ENCODE peak calls at places on chromosomes 1 and 21, in six cellular contexts. One of them, this sample, is unnamed.

GRCh38 chr21:33578959-33579542 is 9.4 kb downstream of the DONSON start:
- DNase-seq in NCI-H1105 treated with DMSO at 0.1 percent for 48 hours: no peak
- DNase-seq in H54: no peak
- DNase-seq in activated naive CD8-positive, alpha-beta T cell treated with anti-CD3 and anti-CD28 coated beads, Interleukin-2, amount 50 U/mL, for 16 hours: no peak
- DNase-seq in caudate nucleus: no peak
- DNase-seq in CD8-positive, alpha-beta T cell: no peak
- DNase-seq in this sample: no peak

GRCh38 chr1:10815863-10816195 is 19.4 kb upstream of the CASZ1 start:
- DNase-seq in NCI-H1105 treated with DMSO at 0.1 percent for 48 hours: no peak
- DNase-seq in caudate nucleus: no peak
- DNase-seq in H54: no peak
- DNase-seq in CD8-positive, alpha-beta T cell: no peak
- DNase-seq in activated naive CD8-positive, alpha-beta T cell treated with anti-CD3 and anti-CD28 coated beads, Interleukin-2, amount 50 U/mL, for 16 hours: no peak
- DNase-seq in this sample: no peak

GRCh38 chr1:110380667-110381283 is 10.1 kb downstream of the SLC16A4 start:
- DNase-seq in caudate nucleus: no peak
- DNase-seq in NCI-H1105 treated with DMSO at 0.1 percent for 48 hours: no peak
- DNase-seq in CD8-positive, alpha-beta T cell: no peak
- DNase-seq in H54: no peak
- DNase-seq in activated naive CD8-positive, alpha-beta T cell treated with anti-CD3 and anti-CD28 coated beads, Interleukin-2, amount 50 U/mL, for 16 hours: no peak
- DNase-seq in this sample: no peak

GRCh38 chr1:15836772-15837669 is 10.5 kb upstream of the SPEN start:
- DNase-seq in caudate nucleus: no peak
- DNase-seq in activated naive CD8-positive, alpha-beta T cell treated with anti-CD3 and anti-CD28 coated beads, Interleukin-2, amount 50 U/mL, for 16 hours: no peak
- DNase-seq in CD8-positive, alpha-beta T cell: peak; percentile 75
- DNase-seq in NCI-H1105 treated with DMSO at 0.1 percent for 48 hours: no peak
- DNase-seq in H54: no peak
- DNase-seq in this sample: peak; percentile 83

GRCh38 chr1:110207831-110208230 is 2.3 kb upstream of the KCNC4 start:
- DNase-seq in H54: peak; percentile 67
- DNase-seq in CD8-positive, alpha-beta T cell: peak; percentile 83
- DNase-seq in activated naive CD8-positive, alpha-beta T cell treated with anti-CD3 and anti-CD28 coated beads, Interleukin-2, amount 50 U/mL, for 16 hours: peak; percentile 62
- DNase-seq in NCI-H1105 treated with DMSO at 0.1 percent for 48 hours: peak; percentile 58
- DNase-seq in caudate nucleus: no peak
- DNase-seq in this sample: peak; percentile 65

GRCh38 chr1:88180449-88181108 is 503.5 kb upstream of the PKN2 start:
- DNase-seq in NCI-H1105 treated with DMSO at 0.1 percent for 48 hours: peak; percentile 47
- DNase-seq in H54: peak; percentile 20
- DNase-seq in CD8-positive, alpha-beta T cell: peak; percentile 30
- DNase-seq in caudate nucleus: peak; percentile 11
- DNase-seq in activated naive CD8-positive, alpha-beta T cell treated with anti-CD3 and anti-CD28 coated beads, Interleukin-2, amount 50 U/mL, for 16 hours: peak; percentile 7
- DNase-seq in this sample: peak; percentile 9

GRCh38 chr1:184212649-184213314 is 161.3 kb downstream of the TSEN15 start:
- DNase-seq in caudate nucleus: no peak
- DNase-seq in CD8-positive, alpha-beta T cell: no peak
- DNase-seq in NCI-H1105 treated with DMSO at 0.1 percent for 48 hours: no peak
- DNase-seq in H54: peak; percentile 54
- DNase-seq in activated naive CD8-positive, alpha-beta T cell treated with anti-CD3 and anti-CD28 coated beads, Interleukin-2, amount 50 U/mL, for 16 hours: no peak
- DNase-seq in this sample: no peak

GRCh38 chr1:116313776-116314175 is 59.3 kb upstream of the ATP1A1 start:
- DNase-seq in caudate nucleus: no peak
- DNase-seq in H54: no peak
- DNase-seq in activated naive CD8-positive, alpha-beta T cell treated with anti-CD3 and anti-CD28 coated beads, Interleukin-2, amount 50 U/mL, for 16 hours: no peak
- DNase-seq in NCI-H1105 treated with DMSO at 0.1 percent for 48 hours: no peak
- DNase-seq in CD8-positive, alpha-beta T cell: no peak
- DNase-seq in this sample: no peak

GRCh38 chr1:232880354-232880753 is 70.1 kb upstream of the NTPCR start:
- DNase-seq in NCI-H1105 treated with DMSO at 0.1 percent for 48 hours: no peak
- DNase-seq in H54: no peak
- DNase-seq in caudate nucleus: no peak
- DNase-seq in CD8-positive, alpha-beta T cell: no peak
- DNase-seq in activated naive CD8-positive, alpha-beta T cell treated with anti-CD3 and anti-CD28 coated beads, Interleukin-2, amount 50 U/mL, for 16 hours: no peak
- DNase-seq in this sample: no peak

GRCh38 chr1:15617874-15618684 is 821 bp downstream of the DDI2 start:
- DNase-seq in NCI-H1105 treated with DMSO at 0.1 percent for 48 hours: peak; percentile 41
- DNase-seq in H54: no peak
- DNase-seq in activated naive CD8-positive, alpha-beta T cell treated with anti-CD3 and anti-CD28 coated beads, Interleukin-2, amount 50 U/mL, for 16 hours: peak; percentile 0
- DNase-seq in caudate nucleus: peak; percentile 31
- DNase-seq in CD8-positive, alpha-beta T cell: peak; percentile 45
- DNase-seq in this sample: peak; percentile 25

GRCh38 chr1:207861442-207862177 is 49.3 kb downstream of the CD34 start:
- DNase-seq in caudate nucleus: no peak
- DNase-seq in H54: no peak
- DNase-seq in NCI-H1105 treated with DMSO at 0.1 percent for 48 hours: no peak
- DNase-seq in activated naive CD8-positive, alpha-beta T cell treated with anti-CD3 and anti-CD28 coated beads, Interleukin-2, amount 50 U/mL, for 16 hours: no peak
- DNase-seq in CD8-positive, alpha-beta T cell: peak; percentile 71
- DNase-seq in this sample: peak; percentile 58

GRCh38 chr1:150548632-150549495 is at the start of gene ADAMTSL4:
- DNase-seq in CD8-positive, alpha-beta T cell: no peak
- DNase-seq in caudate nucleus: no peak
- DNase-seq in NCI-H1105 treated with DMSO at 0.1 percent for 48 hours: peak; percentile 33
- DNase-seq in H54: peak; percentile 86
- DNase-seq in activated naive CD8-positive, alpha-beta T cell treated with anti-CD3 and anti-CD28 coated beads, Interleukin-2, amount 50 U/mL, for 16 hours: no peak
- DNase-seq in this sample: no peak

GRCh38 chr1:55007626-55008025 is 8.9 kb downstream of the BSND start:
- DNase-seq in caudate nucleus: no peak
- DNase-seq in CD8-positive, alpha-beta T cell: no peak
- DNase-seq in activated naive CD8-positive, alpha-beta T cell treated with anti-CD3 and anti-CD28 coated beads, Interleukin-2, amount 50 U/mL, for 16 hours: no peak
- DNase-seq in H54: peak; percentile 73
- DNase-seq in NCI-H1105 treated with DMSO at 0.1 percent for 48 hours: no peak
- DNase-seq in this sample: no peak

GRCh38 chr1:45455162-45455561 is 35.8 kb downstream of the TESK2 start:
- DNase-seq in activated naive CD8-positive, alpha-beta T cell treated with anti-CD3 and anti-CD28 coated beads, Interleukin-2, amount 50 U/mL, for 16 hours: no peak
- DNase-seq in CD8-positive, alpha-beta T cell: no peak
- DNase-seq in caudate nucleus: no peak
- DNase-seq in H54: no peak
- DNase-seq in NCI-H1105 treated with DMSO at 0.1 percent for 48 hours: no peak
- DNase-seq in this sample: no peak

GRCh38 chr1:79847715-79848114 is 841.2 kb upstream of the ADGRL4 start:
- DNase-seq in caudate nucleus: no peak
- DNase-seq in H54: no peak
- DNase-seq in activated naive CD8-positive, alpha-beta T cell treated with anti-CD3 and anti-CD28 coated beads, Interleukin-2, amount 50 U/mL, for 16 hours: no peak
- DNase-seq in CD8-positive, alpha-beta T cell: no peak
- DNase-seq in NCI-H1105 treated with DMSO at 0.1 percent for 48 hours: peak; percentile 6
- DNase-seq in this sample: no peak

GRCh38 chr1:156616463-156616862 is 2.8 kb upstream of the HAPLN2 start:
- DNase-seq in caudate nucleus: no peak
- DNase-seq in H54: peak; percentile 42
- DNase-seq in NCI-H1105 treated with DMSO at 0.1 percent for 48 hours: peak; percentile 57
- DNase-seq in CD8-positive, alpha-beta T cell: no peak
- DNase-seq in activated naive CD8-positive, alpha-beta T cell treated with anti-CD3 and anti-CD28 coated beads, Interleukin-2, amount 50 U/mL, for 16 hours: no peak
- DNase-seq in this sample: no peak

GRCh38 chr1:147820898-147821297 is 60.5 kb upstream of the GJA5 start:
- DNase-seq in caudate nucleus: no peak
- DNase-seq in CD8-positive, alpha-beta T cell: no peak
- DNase-seq in activated naive CD8-positive, alpha-beta T cell treated with anti-CD3 and anti-CD28 coated beads, Interleukin-2, amount 50 U/mL, for 16 hours: no peak
- DNase-seq in H54: no peak
- DNase-seq in NCI-H1105 treated with DMSO at 0.1 percent for 48 hours: no peak
- DNase-seq in this sample: no peak

GRCh38 chr21:33640697-33641338 is 723 bp downstream of the CRYZL1 start:
- DNase-seq in CD8-positive, alpha-beta T cell: no peak
- DNase-seq in NCI-H1105 treated with DMSO at 0.1 percent for 48 hours: peak; percentile 77
- DNase-seq in activated naive CD8-positive, alpha-beta T cell treated with anti-CD3 and anti-CD28 coated beads, Interleukin-2, amount 50 U/mL, for 16 hours: no peak
- DNase-seq in caudate nucleus: no peak
- DNase-seq in H54: no peak
- DNase-seq in this sample: no peak

GRCh38 chr1:21617126-21617738 is 51.9 kb downstream of the RAP1GAP start:
- DNase-seq in caudate nucleus: no peak
- DNase-seq in activated naive CD8-positive, alpha-beta T cell treated with anti-CD3 and anti-CD28 coated beads, Interleukin-2, amount 50 U/mL, for 16 hours: no peak
- DNase-seq in NCI-H1105 treated with DMSO at 0.1 percent for 48 hours: no peak
- DNase-seq in H54: no peak
- DNase-seq in CD8-positive, alpha-beta T cell: no peak
- DNase-seq in this sample: no peak

GRCh38 chr1:239792157-239792556 is 299.5 kb upstream of the FMN2 start:
- DNase-seq in CD8-positive, alpha-beta T cell: no peak
- DNase-seq in NCI-H1105 treated with DMSO at 0.1 percent for 48 hours: no peak
- DNase-seq in caudate nucleus: no peak
- DNase-seq in H54: no peak
- DNase-seq in activated naive CD8-positive, alpha-beta T cell treated with anti-CD3 and anti-CD28 coated beads, Interleukin-2, amount 50 U/mL, for 16 hours: no peak
- DNase-seq in this sample: no peak

GRCh38 chr1:35171579-35171978 is 21.4 kb downstream of the SFPQ start:
- DNase-seq in caudate nucleus: no peak
- DNase-seq in activated naive CD8-positive, alpha-beta T cell treated with anti-CD3 and anti-CD28 coated beads, Interleukin-2, amount 50 U/mL, for 16 hours: no peak
- DNase-seq in NCI-H1105 treated with DMSO at 0.1 percent for 48 hours: no peak
- DNase-seq in CD8-positive, alpha-beta T cell: no peak
- DNase-seq in H54: no peak
- DNase-seq in this sample: no peak

GRCh38 chr1:203207751-203208150 is 21.2 kb upstream of the CHI3L1 start:
- DNase-seq in NCI-H1105 treated with DMSO at 0.1 percent for 48 hours: no peak
- DNase-seq in caudate nucleus: no peak
- DNase-seq in CD8-positive, alpha-beta T cell: no peak
- DNase-seq in H54: no peak
- DNase-seq in activated naive CD8-positive, alpha-beta T cell treated with anti-CD3 and anti-CD28 coated beads, Interleukin-2, amount 50 U/mL, for 16 hours: no peak
- DNase-seq in this sample: no peak

GRCh38 chr1:155172732-155173477 is at the start of gene KRTCAP2:
- DNase-seq in NCI-H1105 treated with DMSO at 0.1 percent for 48 hours: peak; percentile 97
- DNase-seq in caudate nucleus: peak; percentile 78
- DNase-seq in H54: peak; percentile 97
- DNase-seq in CD8-positive, alpha-beta T cell: peak; percentile 93
- DNase-seq in activated naive CD8-positive, alpha-beta T cell treated with anti-CD3 and anti-CD28 coated beads, Interleukin-2, amount 50 U/mL, for 16 hours: peak; percentile 85
- DNase-seq in this sample: peak; percentile 93

GRCh38 chr1:24277420-24278169 is 41.6 kb upstream of the GRHL3 start:
- DNase-seq in H54: no peak
- DNase-seq in NCI-H1105 treated with DMSO at 0.1 percent for 48 hours: no peak
- DNase-seq in CD8-positive, alpha-beta T cell: no peak
- DNase-seq in caudate nucleus: no peak
- DNase-seq in activated naive CD8-positive, alpha-beta T cell treated with anti-CD3 and anti-CD28 coated beads, Interleukin-2, amount 50 U/mL, for 16 hours: no peak
- DNase-seq in this sample: peak; percentile 2

GRCh38 chr1:75554870-75555269 is 56.0 kb downstream of the SLC44A5 start:
- DNase-seq in NCI-H1105 treated with DMSO at 0.1 percent for 48 hours: no peak
- DNase-seq in H54: no peak
- DNase-seq in caudate nucleus: no peak
- DNase-seq in activated naive CD8-positive, alpha-beta T cell treated with anti-CD3 and anti-CD28 coated beads, Interleukin-2, amount 50 U/mL, for 16 hours: no peak
- DNase-seq in CD8-positive, alpha-beta T cell: no peak
- DNase-seq in this sample: no peak

GRCh38 chr1:2210786-2211185 is 16.2 kb upstream of the FAAP20 start:
- DNase-seq in CD8-positive, alpha-beta T cell: no peak
- DNase-seq in H54: no peak
- DNase-seq in activated naive CD8-positive, alpha-beta T cell treated with anti-CD3 and anti-CD28 coated beads, Interleukin-2, amount 50 U/mL, for 16 hours: no peak
- DNase-seq in NCI-H1105 treated with DMSO at 0.1 percent for 48 hours: no peak
- DNase-seq in caudate nucleus: no peak
- DNase-seq in this sample: no peak

GRCh38 chr1:30968220-30968971 is 59.8 kb upstream of the SDC3 start:
- DNase-seq in CD8-positive, alpha-beta T cell: no peak
- DNase-seq in activated naive CD8-positive, alpha-beta T cell treated with anti-CD3 and anti-CD28 coated beads, Interleukin-2, amount 50 U/mL, for 16 hours: no peak
- DNase-seq in NCI-H1105 treated with DMSO at 0.1 percent for 48 hours: peak; percentile 86
- DNase-seq in H54: no peak
- DNase-seq in caudate nucleus: no peak
- DNase-seq in this sample: no peak

GRCh38 chr1:232250838-232251237 is 379.1 kb downstream of the SIPA1L2 start:
- DNase-seq in caudate nucleus: no peak
- DNase-seq in H54: no peak
- DNase-seq in CD8-positive, alpha-beta T cell: no peak
- DNase-seq in NCI-H1105 treated with DMSO at 0.1 percent for 48 hours: no peak
- DNase-seq in activated naive CD8-positive, alpha-beta T cell treated with anti-CD3 and anti-CD28 coated beads, Interleukin-2, amount 50 U/mL, for 16 hours: no peak
- DNase-seq in this sample: no peak

GRCh38 chr1:22916469-22916817 is 56.2 kb downstream of the LACTBL1 start:
- DNase-seq in CD8-positive, alpha-beta T cell: no peak
- DNase-seq in NCI-H1105 treated with DMSO at 0.1 percent for 48 hours: peak; percentile 5
- DNase-seq in H54: no peak
- DNase-seq in caudate nucleus: no peak
- DNase-seq in activated naive CD8-positive, alpha-beta T cell treated with anti-CD3 and anti-CD28 coated beads, Interleukin-2, amount 50 U/mL, for 16 hours: no peak
- DNase-seq in this sample: no peak

GRCh38 chr1:160171352-160171751 is 19.0 kb upstream of the CASQ1 start:
- DNase-seq in NCI-H1105 treated with DMSO at 0.1 percent for 48 hours: no peak
- DNase-seq in activated naive CD8-positive, alpha-beta T cell treated with anti-CD3 and anti-CD28 coated beads, Interleukin-2, amount 50 U/mL, for 16 hours: no peak
- DNase-seq in H54: peak; percentile 76
- DNase-seq in caudate nucleus: no peak
- DNase-seq in CD8-positive, alpha-beta T cell: no peak
- DNase-seq in this sample: no peak

GRCh38 chr21:44696572-44696971 is 400 bp upstream of the KRTAP10-12 start:
- DNase-seq in activated naive CD8-positive, alpha-beta T cell treated with anti-CD3 and anti-CD28 coated beads, Interleukin-2, amount 50 U/mL, for 16 hours: no peak
- DNase-seq in CD8-positive, alpha-beta T cell: no peak
- DNase-seq in H54: no peak
- DNase-seq in NCI-H1105 treated with DMSO at 0.1 percent for 48 hours: no peak
- DNase-seq in caudate nucleus: no peak
- DNase-seq in this sample: no peak

GRCh38 chr1:220990417-220991337 is 111.4 kb downstream of the HLX start:
- DNase-seq in CD8-positive, alpha-beta T cell: no peak
- DNase-seq in NCI-H1105 treated with DMSO at 0.1 percent for 48 hours: no peak
- DNase-seq in activated naive CD8-positive, alpha-beta T cell treated with anti-CD3 and anti-CD28 coated beads, Interleukin-2, amount 50 U/mL, for 16 hours: no peak
- DNase-seq in H54: no peak
- DNase-seq in caudate nucleus: no peak
- DNase-seq in this sample: no peak